ENCODE peak calls at places on chromosomes 4 and X, in five cellular contexts. One of them, this sample, is unnamed.
A peak's percentile ranks its signal among the peaks of the same experiment; 100 is the strongest.

GRCh38 chr4:20698820-20699219 is 1.4 kb upstream of the PACRGL start:
- DNase-seq in nephron progenitor cell: no peak
- DNase-seq in hepatocyte: no peak
- DNase-seq in upper lobe of right lung: no peak
- DNase-seq in heart right ventricle: no peak
- DNase-seq in this sample: no peak

GRCh38 chrX:7132335-7133035 is 15.0 kb upstream of the STS start:
- DNase-seq in nephron progenitor cell: peak; percentile 27
- DNase-seq in hepatocyte: peak; percentile 79
- DNase-seq in upper lobe of right lung: peak; percentile 67
- DNase-seq in heart right ventricle: no peak
- DNase-seq in this sample: peak; percentile 86

GRCh38 chrX:110836982-110837381 is 41.4 kb upstream of the CHRDL1 start:
- DNase-seq in nephron progenitor cell: peak; percentile 30
- DNase-seq in hepatocyte: no peak
- DNase-seq in upper lobe of right lung: no peak
- DNase-seq in heart right ventricle: no peak
- DNase-seq in this sample: no peak

GRCh38 chr4:53852343-53852742 is 212.1 kb downstream of the CHIC2 start:
- DNase-seq in nephron progenitor cell: no peak
- DNase-seq in hepatocyte: no peak
- DNase-seq in upper lobe of right lung: no peak
- DNase-seq in heart right ventricle: no peak
- DNase-seq in this sample: no peak

GRCh38 chr4:26206339-26206738 is 114.5 kb upstream of the RBPJ start:
- DNase-seq in nephron progenitor cell: no peak
- DNase-seq in hepatocyte: no peak
- DNase-seq in upper lobe of right lung: no peak
- DNase-seq in heart right ventricle: no peak
- DNase-seq in this sample: peak; percentile 74

GRCh38 chrX:154072192-154072591 is 25.3 kb downstream of the MECP2 start:
- DNase-seq in nephron progenitor cell: no peak
- DNase-seq in hepatocyte: no peak
- DNase-seq in upper lobe of right lung: no peak
- DNase-seq in heart right ventricle: no peak
- DNase-seq in this sample: no peak

GRCh38 chr4:140359571-140360427 is 13.6 kb upstream of the SCOC start:
- DNase-seq in nephron progenitor cell: peak; percentile 86
- DNase-seq in hepatocyte: peak; percentile 88
- DNase-seq in upper lobe of right lung: peak; percentile 72
- DNase-seq in heart right ventricle: peak; percentile 29
- DNase-seq in this sample: peak; percentile 90

GRCh38 chrX:11786862-11787261 is 28.8 kb downstream of the MSL3 start:
- DNase-seq in nephron progenitor cell: no peak
- DNase-seq in hepatocyte: no peak
- DNase-seq in upper lobe of right lung: no peak
- DNase-seq in heart right ventricle: no peak
- DNase-seq in this sample: no peak

GRCh38 chr4:78645853-78646757 is 94.5 kb downstream of the ANXA3 start:
- DNase-seq in nephron progenitor cell: no peak
- DNase-seq in hepatocyte: peak; percentile 79
- DNase-seq in upper lobe of right lung: no peak
- DNase-seq in heart right ventricle: peak; percentile 44
- DNase-seq in this sample: peak; percentile 94

GRCh38 chr4:105859233-105859632 is 36.0 kb upstream of the NPNT start:
- DNase-seq in nephron progenitor cell: no peak
- DNase-seq in hepatocyte: no peak
- DNase-seq in upper lobe of right lung: no peak
- DNase-seq in heart right ventricle: no peak
- DNase-seq in this sample: peak; percentile 65

GRCh38 chr4:40241936-40242590 is 45.2 kb downstream of the RHOH start:
- DNase-seq in nephron progenitor cell: no peak
- DNase-seq in hepatocyte: no peak
- DNase-seq in upper lobe of right lung: no peak
- DNase-seq in heart right ventricle: no peak
- DNase-seq in this sample: no peak

GRCh38 chr4:7183161-7183560 is 9.2 kb upstream of the SORCS2 start:
- DNase-seq in nephron progenitor cell: no peak
- DNase-seq in hepatocyte: no peak
- DNase-seq in upper lobe of right lung: no peak
- DNase-seq in heart right ventricle: no peak
- DNase-seq in this sample: no peak

GRCh38 chrX:155086202-155086840 is 15.0 kb downstream of the BRCC3 start:
- DNase-seq in nephron progenitor cell: peak; percentile 32
- DNase-seq in hepatocyte: peak; percentile 10
- DNase-seq in upper lobe of right lung: no peak
- DNase-seq in heart right ventricle: peak; percentile 11
- DNase-seq in this sample: peak; percentile 62

GRCh38 chr4:159224412-159224811 is 121.5 kb downstream of the RAPGEF2 start:
- DNase-seq in nephron progenitor cell: no peak
- DNase-seq in hepatocyte: no peak
- DNase-seq in upper lobe of right lung: no peak
- DNase-seq in heart right ventricle: no peak
- DNase-seq in this sample: no peak

GRCh38 chr4:105765690-105766407 is 57.3 kb downstream of the GSTCD start:
- DNase-seq in nephron progenitor cell: no peak
- DNase-seq in hepatocyte: peak; percentile 44
- DNase-seq in upper lobe of right lung: no peak
- DNase-seq in heart right ventricle: no peak
- DNase-seq in this sample: peak; percentile 90

GRCh38 chr4:75229783-75230570 is 284.2 kb downstream of the RCHY1 start:
- DNase-seq in nephron progenitor cell: no peak
- DNase-seq in hepatocyte: peak; percentile 42
- DNase-seq in upper lobe of right lung: no peak
- DNase-seq in heart right ventricle: no peak
- DNase-seq in this sample: no peak

GRCh38 chrX:41720125-41720780 is 3.7 kb upstream of the GPR82 start:
- DNase-seq in nephron progenitor cell: no peak
- DNase-seq in hepatocyte: no peak
- DNase-seq in upper lobe of right lung: no peak
- DNase-seq in heart right ventricle: no peak
- DNase-seq in this sample: no peak

GRCh38 chr4:177051473-177052060 is 258.1 kb upstream of the NEIL3 start:
- DNase-seq in nephron progenitor cell: peak; percentile 29
- DNase-seq in hepatocyte: peak; percentile 56
- DNase-seq in upper lobe of right lung: no peak
- DNase-seq in heart right ventricle: no peak
- DNase-seq in this sample: peak; percentile 58

GRCh38 chr4:48578132-48578964 is 88.3 kb downstream of the ZAR1 start:
- DNase-seq in nephron progenitor cell: peak; percentile 51
- DNase-seq in hepatocyte: peak; percentile 82
- DNase-seq in upper lobe of right lung: no peak
- DNase-seq in heart right ventricle: no peak
- DNase-seq in this sample: peak; percentile 80

GRCh38 chr4:67106846-67107467 is 438.3 kb downstream of the CENPC start:
- DNase-seq in nephron progenitor cell: no peak
- DNase-seq in hepatocyte: peak; percentile 41
- DNase-seq in upper lobe of right lung: no peak
- DNase-seq in heart right ventricle: no peak
- DNase-seq in this sample: no peak

DNA sequence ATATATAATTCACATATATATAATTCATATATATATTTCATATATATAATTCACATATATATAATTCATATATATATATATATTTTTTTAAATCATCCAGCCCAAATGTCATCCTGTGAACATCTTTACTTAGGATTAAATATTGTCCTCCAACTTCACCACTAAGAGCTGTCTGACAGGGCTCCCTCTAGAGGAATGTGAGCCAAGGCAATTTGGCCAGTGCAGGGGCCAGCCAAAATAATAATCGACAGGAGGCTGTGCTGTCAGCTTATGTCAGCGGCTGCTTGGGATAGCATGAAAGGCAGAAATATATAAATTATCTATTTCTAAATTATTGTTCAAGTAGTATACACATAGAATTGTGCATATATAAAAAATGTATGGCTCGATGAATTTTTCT is 29.5 kb downstream of the EGFL6 start:
- DNase-seq in nephron progenitor cell: no peak
- DNase-seq in hepatocyte: no peak
- DNase-seq in upper lobe of right lung: no peak
- DNase-seq in heart right ventricle: no peak
- DNase-seq in this sample: peak; percentile 47
- TF ChIP-seq CTCF in nephron progenitor cell: no peak
- TF ChIP-seq CTCF in hepatocyte: peak; percentile 4
- TF ChIP-seq CTCF in upper lobe of right lung: no peak
- TF ChIP-seq CTCF in heart right ventricle: peak; percentile 22
- TF ChIP-seq CTCF in this sample: peak; percentile 27

GRCh38 chr4:127988638-127989037 is 23.4 kb downstream of the ABHD18 start:
- DNase-seq in nephron progenitor cell: no peak
- DNase-seq in hepatocyte: no peak
- DNase-seq in upper lobe of right lung: no peak
- DNase-seq in heart right ventricle: no peak
- DNase-seq in this sample: no peak

GRCh38 chr4:127982445-127982844 is 17.2 kb downstream of the ABHD18 start:
- DNase-seq in nephron progenitor cell: no peak
- DNase-seq in hepatocyte: no peak
- DNase-seq in upper lobe of right lung: no peak
- DNase-seq in heart right ventricle: no peak
- DNase-seq in this sample: no peak

DNA sequence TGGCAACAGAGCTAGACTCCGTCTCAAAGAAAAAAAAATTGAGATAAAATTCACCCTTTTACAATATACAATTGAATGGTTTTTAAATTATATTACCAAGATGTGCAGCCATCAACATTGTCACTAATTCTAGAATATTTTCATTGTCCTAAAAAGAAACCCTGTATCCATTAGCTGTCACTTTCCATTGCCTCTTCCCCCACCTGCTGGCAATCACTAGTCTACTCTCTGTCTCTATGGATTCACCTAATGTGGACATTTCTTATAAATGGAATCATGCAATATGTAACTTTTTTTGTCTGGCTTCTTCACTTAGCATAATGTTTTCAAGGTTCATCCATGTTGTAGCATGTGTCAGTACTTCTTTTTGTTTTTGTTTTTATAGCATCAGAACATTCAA is 20.8 kb downstream of the ABHD18 start:
- DNase-seq in nephron progenitor cell: no peak
- DNase-seq in hepatocyte: no peak
- DNase-seq in upper lobe of right lung: no peak
- DNase-seq in heart right ventricle: no peak
- DNase-seq in this sample: peak; percentile 24
- TF ChIP-seq CTCF in nephron progenitor cell: no peak
- TF ChIP-seq CTCF in hepatocyte: no peak
- TF ChIP-seq CTCF in upper lobe of right lung: no peak
- TF ChIP-seq CTCF in heart right ventricle: no peak
- TF ChIP-seq CTCF in this sample: no peak

GRCh38 chr4:123127218-123127617 is 204.8 kb upstream of the NUDT6 start:
- DNase-seq in nephron progenitor cell: no peak
- DNase-seq in hepatocyte: no peak
- DNase-seq in upper lobe of right lung: no peak
- DNase-seq in heart right ventricle: no peak
- DNase-seq in this sample: peak; percentile 16
- TF ChIP-seq CTCF in nephron progenitor cell: no peak
- TF ChIP-seq CTCF in hepatocyte: peak; percentile 57
- TF ChIP-seq CTCF in upper lobe of right lung: peak; percentile 40
- TF ChIP-seq CTCF in heart right ventricle: peak; percentile 48
- TF ChIP-seq CTCF in this sample: peak; percentile 42

GRCh38 chr4:133151681-133152329 is 2.7 kb downstream of the PCDH10 start:
- DNase-seq in nephron progenitor cell: peak; percentile 70
- DNase-seq in hepatocyte: peak; percentile 58
- DNase-seq in upper lobe of right lung: no peak
- DNase-seq in heart right ventricle: no peak
- DNase-seq in this sample: no peak
- TF ChIP-seq CTCF in nephron progenitor cell: peak; percentile 41
- TF ChIP-seq CTCF in hepatocyte: peak; percentile 42
- TF ChIP-seq CTCF in upper lobe of right lung: no peak
- TF ChIP-seq CTCF in heart right ventricle: no peak
- TF ChIP-seq CTCF in this sample: no peak

This sample was measured in MCF 10A.